ENCODE peak calls at places on chromosomes 12 and 14, in seven cellular contexts. One of them, this sample, is unnamed.

GRCh38 chr12:128381961-128382360 is 115.0 kb downstream of the TMEM132C start:
- DNase-seq in GM23338: no peak
- DNase-seq in GM12878: no peak
- DNase-seq in HepG2: no peak
- DNase-seq in HCT116: no peak
- DNase-seq in Panc1: no peak
- DNase-seq in SK-N-SH: no peak
- DNase-seq in this sample: no peak

GRCh38 chr14:105854600-105855245 is 328.3 kb downstream of the TMEM121 start:
- DNase-seq in SK-N-SH: no peak
- DNase-seq in Panc1: no peak
- DNase-seq in HepG2: no peak
- DNase-seq in GM23338: no peak
- DNase-seq in HCT116: no peak
- DNase-seq in GM12878: no peak
- DNase-seq in this sample: no peak

GRCh38 chr14:77950371-77950770 is 150.5 kb downstream of the ADCK1 start:
- DNase-seq in SK-N-SH: no peak
- DNase-seq in HCT116: no peak
- DNase-seq in GM12878: no peak
- DNase-seq in HepG2: no peak
- DNase-seq in Panc1: no peak
- DNase-seq in GM23338: no peak
- DNase-seq in this sample: no peak

GRCh38 chr12:77116277-77116676 is 50.9 kb upstream of the E2F7 start:
- DNase-seq in HCT116: no peak
- DNase-seq in Panc1: no peak
- DNase-seq in GM12878: no peak
- DNase-seq in SK-N-SH: no peak
- DNase-seq in HepG2: no peak
- DNase-seq in GM23338: no peak
- DNase-seq in this sample: no peak

GRCh38 chr12:1350934-1351240 is 243.5 kb downstream of the FBXL14 start:
- DNase-seq in Panc1: no peak
- DNase-seq in HCT116: no peak
- DNase-seq in SK-N-SH: no peak
- DNase-seq in GM23338: no peak
- DNase-seq in GM12878: no peak
- DNase-seq in HepG2: no peak
- DNase-seq in this sample: no peak

GRCh38 chr14:90726656-90727055 is 89.6 kb downstream of the TTC7B start:
- DNase-seq in SK-N-SH: no peak
- DNase-seq in HCT116: peak; percentile 4
- DNase-seq in HepG2: no peak
- DNase-seq in GM23338: peak; percentile 60
- DNase-seq in Panc1: no peak
- DNase-seq in GM12878: no peak
- DNase-seq in this sample: no peak

GRCh38 chr14:92867246-92867925 is 55.6 kb upstream of the CHGA start:
- DNase-seq in GM12878: no peak
- DNase-seq in HepG2: no peak
- DNase-seq in GM23338: no peak
- DNase-seq in Panc1: no peak
- DNase-seq in HCT116: no peak
- DNase-seq in SK-N-SH: no peak
- DNase-seq in this sample: no peak

GRCh38 chr12:6277982-6278438 is 32.5 kb upstream of the PLEKHG6 start:
- DNase-seq in SK-N-SH: no peak
- DNase-seq in Panc1: no peak
- DNase-seq in GM12878: no peak
- DNase-seq in GM23338: peak; percentile 49
- DNase-seq in HepG2: no peak
- DNase-seq in HCT116: no peak
- DNase-seq in this sample: no peak

GRCh38 chr14:104429291-104429861 is 150.2 kb upstream of the C14orf180 start:
- DNase-seq in GM23338: no peak
- DNase-seq in GM12878: no peak
- DNase-seq in HepG2: no peak
- DNase-seq in HCT116: no peak
- DNase-seq in Panc1: no peak
- DNase-seq in SK-N-SH: peak; percentile 41
- DNase-seq in this sample: no peak

GRCh38 chr12:107522692-107523477 is 162.7 kb upstream of the PWP1 start:
- DNase-seq in GM12878: no peak
- DNase-seq in Panc1: no peak
- DNase-seq in HCT116: no peak
- DNase-seq in GM23338: peak; percentile 86
- DNase-seq in HepG2: peak; percentile 20
- DNase-seq in SK-N-SH: no peak
- DNase-seq in this sample: no peak

GRCh38 chr12:106898001-106898966 is 57.4 kb upstream of the TMEM263 start:
- DNase-seq in HCT116: no peak
- DNase-seq in Panc1: no peak
- DNase-seq in GM23338: no peak
- DNase-seq in SK-N-SH: no peak
- DNase-seq in HepG2: no peak
- DNase-seq in GM12878: no peak
- DNase-seq in this sample: no peak

GRCh38 chr12:109310247-109311125 is 1.4 kb upstream of the FOXN4 start:
- DNase-seq in GM23338: peak; percentile 52
- DNase-seq in HepG2: no peak
- DNase-seq in HCT116: no peak
- DNase-seq in SK-N-SH: peak; percentile 60
- DNase-seq in Panc1: no peak
- DNase-seq in GM12878: no peak
- DNase-seq in this sample: no peak

GRCh38 chr12:92304335-92305066 is 158.9 kb upstream of the BTG1 start:
- DNase-seq in SK-N-SH: no peak
- DNase-seq in Panc1: no peak
- DNase-seq in HepG2: no peak
- DNase-seq in GM23338: peak; percentile 46
- DNase-seq in HCT116: no peak
- DNase-seq in GM12878: no peak
- DNase-seq in this sample: no peak

GRCh38 chr12:116320839-116321238 is 43.3 kb upstream of the MED13L start:
- DNase-seq in GM12878: no peak
- DNase-seq in GM23338: no peak
- DNase-seq in HepG2: no peak
- DNase-seq in HCT116: no peak
- DNase-seq in SK-N-SH: no peak
- DNase-seq in Panc1: no peak
- DNase-seq in this sample: no peak

GRCh38 chr12:90055071-90055470 is 346.4 kb upstream of the ATP2B1 start:
- DNase-seq in GM23338: no peak
- DNase-seq in HepG2: no peak
- DNase-seq in SK-N-SH: no peak
- DNase-seq in Panc1: no peak
- DNase-seq in GM12878: no peak
- DNase-seq in HCT116: no peak
- DNase-seq in this sample: no peak

GRCh38 chr12:90060031-90060430 is 351.4 kb upstream of the ATP2B1 start:
- DNase-seq in GM23338: no peak
- DNase-seq in SK-N-SH: no peak
- DNase-seq in Panc1: no peak
- DNase-seq in HepG2: no peak
- DNase-seq in HCT116: no peak
- DNase-seq in GM12878: no peak
- DNase-seq in this sample: no peak

GRCh38 chr12:90061834-90062233 is 353.2 kb upstream of the ATP2B1 start:
- DNase-seq in HepG2: no peak
- DNase-seq in GM23338: no peak
- DNase-seq in HCT116: no peak
- DNase-seq in SK-N-SH: no peak
- DNase-seq in Panc1: no peak
- DNase-seq in GM12878: no peak
- DNase-seq in this sample: no peak

GRCh38 chr12:90062799-90063198 is 354.2 kb upstream of the ATP2B1 start:
- DNase-seq in HCT116: peak; percentile 21
- DNase-seq in GM12878: no peak
- DNase-seq in HepG2: peak; percentile 5
- DNase-seq in Panc1: no peak
- DNase-seq in SK-N-SH: no peak
- DNase-seq in GM23338: peak; percentile 37
- DNase-seq in this sample: no peak

DNA sequence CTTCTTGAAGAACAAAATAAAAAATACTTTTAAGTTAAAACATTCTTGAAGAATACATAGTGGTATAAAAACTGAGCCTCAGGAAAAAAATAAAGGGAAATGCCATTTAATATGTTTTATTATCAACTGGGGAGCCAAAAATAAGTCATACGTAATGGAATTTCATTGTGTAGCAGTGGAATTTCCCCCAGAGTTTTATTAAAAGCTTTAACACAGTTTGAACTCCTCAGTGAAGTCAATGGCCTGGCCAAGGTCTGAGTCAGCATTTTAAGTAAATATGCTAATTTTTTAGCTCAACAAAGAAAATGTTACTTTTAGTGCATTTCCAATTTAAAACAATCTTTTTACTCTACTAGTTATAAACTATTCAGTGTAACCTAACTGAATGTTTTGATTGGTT is 350.1 kb upstream of the ATP2B1 start:
- DNase-seq in HepG2: no peak
- DNase-seq in SK-N-SH: no peak
- DNase-seq in GM12878: no peak
- DNase-seq in Panc1: no peak
- DNase-seq in GM23338: no peak
- DNase-seq in HCT116: no peak
- DNase-seq in this sample: no peak
- TF ChIP-seq POLR2AphosphoS5 in HepG2: no peak
- TF ChIP-seq POLR2AphosphoS5 in SK-N-SH: no peak
- TF ChIP-seq POLR2AphosphoS5 in GM12878: no peak
- TF ChIP-seq POLR2AphosphoS5 in Panc1: no peak
- TF ChIP-seq POLR2AphosphoS5 in GM23338: no peak
- TF ChIP-seq POLR2AphosphoS5 in HCT116: no peak
- TF ChIP-seq POLR2AphosphoS5 in this sample: no peak

DNA sequence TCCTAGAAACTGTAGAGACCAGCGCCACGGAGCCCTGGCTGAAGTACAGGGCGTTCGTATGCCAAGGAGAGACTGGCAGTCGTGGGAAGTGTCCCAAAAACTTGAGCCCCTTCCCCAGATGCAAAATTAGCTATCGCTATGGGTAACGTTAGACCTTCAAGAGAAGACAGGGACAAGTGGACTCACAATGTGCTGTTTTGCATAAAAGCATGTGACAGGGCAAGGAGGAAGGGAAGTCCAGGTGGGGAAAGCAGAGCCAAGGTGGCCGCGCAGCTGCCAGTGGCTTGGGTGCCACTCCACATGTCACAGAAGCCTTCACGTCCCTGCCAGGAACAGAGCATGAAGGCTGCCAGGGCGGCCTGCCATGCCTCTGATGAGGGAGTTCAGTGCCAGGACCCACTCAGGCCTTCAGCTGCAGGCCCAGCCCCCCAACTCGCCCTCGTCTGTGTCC is 61.2 kb upstream of the DYNC1H1 start:
- DNase-seq in GM12878: no peak
- DNase-seq in HCT116: no peak
- DNase-seq in HepG2: no peak
- DNase-seq in GM23338: no peak
- DNase-seq in Panc1: no peak
- DNase-seq in SK-N-SH: no peak
- DNase-seq in this sample: no peak
- TF ChIP-seq REST in GM12878: no peak
- TF ChIP-seq REST in HCT116: no peak
- TF ChIP-seq REST in HepG2: no peak
- TF ChIP-seq REST in GM23338: no peak
- TF ChIP-seq REST in Panc1: no peak
- TF ChIP-seq REST in SK-N-SH: no peak
- TF ChIP-seq REST in this sample: no peak

GRCh38 chr14:102591944-102592772 is at the start of gene RCOR1:
- DNase-seq in SK-N-SH: peak; percentile 99
- DNase-seq in HCT116: peak; percentile 93
- DNase-seq in GM12878: peak; percentile 80
- DNase-seq in GM23338: peak; percentile 98
- DNase-seq in Panc1: peak; percentile 30
- DNase-seq in HepG2: peak; percentile 89
- DNase-seq in this sample: peak; percentile 92

GRCh38 chr14:102591372-102591943 is 991 bp upstream of the RCOR1 start:
- DNase-seq in GM23338: peak; percentile 68
- DNase-seq in HepG2: no peak
- DNase-seq in HCT116: no peak
- DNase-seq in Panc1: no peak
- DNase-seq in GM12878: no peak
- DNase-seq in SK-N-SH: peak; percentile 67
- DNase-seq in this sample: peak; percentile 46

GRCh38 chr14:102593841-102594170 is 1.4 kb downstream of the RCOR1 start:
- DNase-seq in SK-N-SH: no peak
- DNase-seq in HepG2: no peak
- DNase-seq in HCT116: no peak
- DNase-seq in GM23338: no peak
- DNase-seq in Panc1: no peak
- DNase-seq in GM12878: no peak
- DNase-seq in this sample: no peak

GRCh38 chr14:102594514-102595175 is 2.2 kb downstream of the RCOR1 start:
- DNase-seq in HCT116: peak; percentile 63
- DNase-seq in HepG2: peak; percentile 70
- DNase-seq in GM23338: peak; percentile 85
- DNase-seq in GM12878: peak; percentile 66
- DNase-seq in SK-N-SH: peak; percentile 75
- DNase-seq in Panc1: peak; percentile 54
- DNase-seq in this sample: peak; percentile 80

GRCh38 chr14:102592969-102593840 is 756 bp downstream of the RCOR1 start:
- DNase-seq in GM23338: peak; percentile 60
- DNase-seq in SK-N-SH: peak; percentile 82
- DNase-seq in GM12878: no peak
- DNase-seq in HCT116: no peak
- DNase-seq in HepG2: no peak
- DNase-seq in Panc1: no peak
- DNase-seq in this sample: no peak
- TF ChIP-seq CTCF in GM23338: no peak
- TF ChIP-seq CTCF in SK-N-SH: no peak
- TF ChIP-seq CTCF in GM12878: peak; percentile 12
- TF ChIP-seq CTCF in HCT116: no peak
- TF ChIP-seq CTCF in HepG2: peak; percentile 32
- TF ChIP-seq CTCF in Panc1: peak; percentile 41
- TF ChIP-seq CTCF in this sample: no peak

GRCh38 chr12:130161261-130162231 is 718 bp upstream of the FZD10 start:
- DNase-seq in HepG2: no peak
- DNase-seq in GM23338: peak; percentile 80
- DNase-seq in GM12878: no peak
- DNase-seq in Panc1: no peak
- DNase-seq in HCT116: no peak
- DNase-seq in SK-N-SH: peak; percentile 58
- DNase-seq in this sample: no peak

GRCh38 chr12:130163461-130164215 is 1.4 kb downstream of the FZD10 start:
- DNase-seq in Panc1: no peak
- DNase-seq in GM23338: no peak
- DNase-seq in GM12878: no peak
- DNase-seq in SK-N-SH: no peak
- DNase-seq in HepG2: no peak
- DNase-seq in HCT116: no peak
- DNase-seq in this sample: no peak

GRCh38 chr12:130162267-130162666 is at the start of gene FZD10:
- DNase-seq in Panc1: no peak
- DNase-seq in GM23338: peak; percentile 62
- DNase-seq in HCT116: no peak
- DNase-seq in SK-N-SH: peak; percentile 77
- DNase-seq in GM12878: no peak
- DNase-seq in HepG2: no peak
- DNase-seq in this sample: no peak

GRCh38 chr12:130164216-130164542 is 1.9 kb downstream of the FZD10 start:
- DNase-seq in HCT116: no peak
- DNase-seq in GM12878: no peak
- DNase-seq in Panc1: no peak
- DNase-seq in SK-N-SH: no peak
- DNase-seq in GM23338: no peak
- DNase-seq in HepG2: no peak
- DNase-seq in this sample: no peak

GRCh38 chr12:130162771-130163460 is 652 bp downstream of the FZD10 start:
- DNase-seq in GM23338: no peak
- DNase-seq in SK-N-SH: peak; percentile 55
- DNase-seq in Panc1: no peak
- DNase-seq in HepG2: no peak
- DNase-seq in HCT116: no peak
- DNase-seq in GM12878: no peak
- DNase-seq in this sample: no peak
- TF ChIP-seq POLR2AphosphoS5 in GM23338: no peak
- TF ChIP-seq POLR2AphosphoS5 in SK-N-SH: no peak
- TF ChIP-seq POLR2AphosphoS5 in Panc1: no peak
- TF ChIP-seq POLR2AphosphoS5 in HepG2: no peak
- TF ChIP-seq POLR2AphosphoS5 in HCT116: no peak
- TF ChIP-seq POLR2AphosphoS5 in GM12878: no peak
- TF ChIP-seq POLR2AphosphoS5 in this sample: no peak